ENCODE peak calls at places on chromosomes 5 and 9, in ten cellular contexts. U is pancreas, O is IMR-90, D is neural progenitor cell, A is mammary epithelial cell, X is fibroblast of lung, K is endothelial cell of umbilical vein, G is colonic mucosa, C is heart left ventricle, I is HCT116. Z is an unnamed sample.

GRCh38 chr9:135584934-135585333 is 23.4 kb downstream of the PAEP start:
- DNase-seq in D (no peak), A (no peak), X (no peak), G (no peak), C (no peak), I (no peak), U (no peak), O (no peak), K (no peak), Z (peak; percentile 9)

GRCh38 chr5:4862500-4862899 is 277.6 kb upstream of the ADAMTS16 start:
- DNase-seq in U (no peak), A (peak; percentile 14), G (no peak), K (peak; percentile 43), D (peak; percentile 64), X (peak; percentile 58), O (peak; percentile 41), C (no peak), I (peak; percentile 29), Z (peak; percentile 14)

GRCh38 chr5:76402880-76403712 is at the start of gene IQGAP2:
- DNase-seq in U (peak; percentile 85), I (peak; percentile 37), K (peak; percentile 51), C (peak; percentile 65), A (peak; percentile 37), D (peak; percentile 87), X (peak; percentile 52), G (peak; percentile 81), O (peak; percentile 34), Z (peak; percentile 22)

GRCh38 chr9:7121664-7122063 is 363.9 kb downstream of the KDM4C start:
- DNase-seq in X (no peak), C (no peak), G (no peak), D (no peak), A (no peak), I (no peak), K (no peak), O (no peak), U (no peak), Z (no peak)

GRCh38 chr5:42715791-42716190 is 40.8 kb upstream of the CCDC152 start:
- DNase-seq in X (peak; percentile 18), O (no peak), A (no peak), D (no peak), U (no peak), I (no peak), K (no peak), C (no peak), G (no peak), Z (peak; percentile 2)

GRCh38 chr9:34403554-34404380 is 27.1 kb upstream of the MYORG start:
- DNase-seq in D (peak; percentile 81), O (peak; percentile 68), I (peak; percentile 39), X (peak; percentile 70), U (peak; percentile 66), C (peak; percentile 60), G (peak; percentile 73), A (peak; percentile 45), K (peak; percentile 66), Z (peak; percentile 57)

GRCh38 chr9:126615791-126616447 is 2.2 kb downstream of the LMX1B start:
- DNase-seq in O (no peak), G (no peak), C (peak; percentile 15), U (no peak), K (no peak), D (peak; percentile 79), I (no peak), A (peak; percentile 69), X (no peak), Z (no peak)

GRCh38 chr5:80590766-80591165 is 20.7 kb upstream of the ANKRD34B start:
- DNase-seq in G (no peak), U (no peak), C (no peak), O (no peak), A (no peak), K (no peak), D (no peak), I (no peak), X (no peak), Z (no peak)

GRCh38 chr5:1801061-1801953 is at the start of gene NDUFS6:
- DNase-seq in C (peak; percentile 84), G (peak; percentile 85), K (peak; percentile 78), A (peak; percentile 42), D (peak; percentile 92), I (no peak), O (peak; percentile 55), X (peak; percentile 71), U (peak; percentile 84), Z (no peak)

GRCh38 chr5:164799391-164799790 is 1294.0 kb downstream of the MAT2B start:
- DNase-seq in I (no peak), X (no peak), A (no peak), K (no peak), C (no peak), O (no peak), U (no peak), G (no peak), D (no peak), Z (no peak)

GRCh38 chr9:673264-673965 is 168.1 kb upstream of the DMRT1 start:
- DNase-seq in K (no peak), U (no peak), C (no peak), O (no peak), A (peak; percentile 88), G (no peak), D (no peak), I (no peak), X (no peak), Z (no peak)

DNA sequence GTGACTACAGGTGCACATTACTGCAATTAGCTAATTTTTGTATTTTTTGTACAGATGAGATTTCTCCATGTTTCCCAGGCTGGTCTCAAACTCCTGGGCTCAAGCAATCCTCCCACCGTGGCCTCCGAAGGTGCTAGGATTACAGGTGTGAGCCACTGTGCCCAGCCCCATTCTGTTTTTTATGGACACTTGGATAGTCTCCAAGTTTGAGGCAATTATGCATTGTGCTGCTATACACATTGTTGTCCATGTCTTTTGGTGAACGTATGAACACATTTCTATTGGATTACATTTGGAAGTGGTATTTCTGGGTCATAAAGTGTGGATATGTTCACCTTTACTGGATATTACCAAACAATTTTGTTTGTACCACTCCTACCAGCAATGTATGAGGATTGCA is 22.4 kb upstream of the PLPP1 start:
- DNase-seq in X (no peak), O (no peak), D (no peak), G (peak; percentile 24), I (no peak), K (no peak), A (no peak), U (no peak), C (no peak), Z (no peak)
- H3K4me3 ChIP-seq in X (no peak overlapping the region), O (no peak overlapping the region), D (no peak overlapping the region), G (no peak overlapping the region), I (no peak overlapping the region), K (no peak overlapping the region), A (no peak overlapping the region), U (no peak overlapping the region), C (no peak overlapping the region), Z (no peak overlapping the region)

GRCh38 chr5:154868702-154869101 is 10.3 kb downstream of the CNOT8 start:
- DNase-seq in D (no peak), K (no peak), A (no peak), X (no peak), I (no peak), C (no peak), O (peak; percentile 8), U (no peak), G (no peak), Z (no peak)

GRCh38 chr5:154873791-154874331 is 15.4 kb downstream of the CNOT8 start:
- DNase-seq in K (no peak), G (peak; percentile 37), D (no peak), U (no peak), A (no peak), O (no peak), X (no peak), C (no peak), I (no peak), Z (no peak)

GRCh38 chr5:154866841-154867240 is 8.4 kb downstream of the CNOT8 start:
- DNase-seq in X (peak; percentile 17), D (no peak), G (no peak), A (no peak), I (no peak), K (no peak), O (peak; percentile 26), U (no peak), C (no peak), Z (no peak)

GRCh38 chr5:154871732-154872131 is 13.3 kb downstream of the CNOT8 start:
- DNase-seq in D (no peak), O (no peak), U (no peak), K (no peak), A (no peak), I (no peak), G (no peak), X (no peak), C (no peak), Z (no peak)
- H3K27ac ChIP-seq in D (no peak overlapping the region), O (no peak overlapping the region), U (no peak overlapping the region), K (no peak overlapping the region), A (no peak overlapping the region), I (no peak overlapping the region), G (no peak overlapping the region), X (no peak overlapping the region), C (no peak overlapping the region), Z (no peak overlapping the region)

DNA sequence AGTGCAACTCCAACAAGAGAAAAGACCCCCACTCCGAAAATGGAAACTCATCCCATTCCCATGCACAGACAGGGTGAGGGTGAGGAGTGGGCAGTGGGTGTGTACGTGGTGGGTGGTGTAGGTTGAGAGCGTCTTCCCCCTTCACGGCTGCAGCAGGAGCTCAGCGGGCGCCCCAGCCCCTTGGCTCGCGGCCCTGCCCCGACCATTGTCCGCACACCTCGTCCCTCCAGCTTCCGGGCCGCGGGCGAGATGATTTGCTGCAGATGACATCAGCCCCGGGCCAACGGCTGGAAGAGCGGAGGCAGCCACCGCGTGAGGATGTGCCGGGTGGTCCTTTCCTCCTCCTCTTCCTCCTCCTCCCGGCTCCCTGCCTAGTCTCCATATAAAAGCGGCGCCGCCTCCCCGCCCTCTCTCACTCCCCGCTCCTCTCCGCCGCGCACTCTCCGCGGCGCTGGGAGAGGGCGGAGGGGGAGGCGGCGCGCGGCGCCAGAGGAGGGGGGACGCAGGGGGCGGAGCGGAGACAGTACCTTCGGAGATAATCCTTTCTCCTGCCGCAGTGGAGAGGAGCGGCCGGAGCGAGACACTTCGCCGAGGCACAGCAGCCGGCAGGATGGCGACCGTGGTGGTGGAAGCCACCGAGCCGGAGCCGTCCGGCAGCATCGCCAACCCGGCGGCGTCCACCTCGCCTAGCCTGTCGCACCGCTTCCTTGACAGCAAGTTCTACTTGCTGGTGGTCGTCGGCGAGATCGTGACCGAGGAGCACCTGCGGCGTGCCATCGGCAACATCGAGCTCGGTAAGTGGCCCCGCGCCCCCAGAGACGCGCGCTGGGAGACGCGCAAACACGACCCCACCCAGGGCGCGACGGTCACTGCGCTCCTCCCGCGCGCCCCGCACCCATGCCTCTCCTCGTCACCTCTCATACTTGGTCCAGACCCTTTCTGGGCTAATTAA is at the start of gene MAP1B:
- DNase-seq in X (peak; percentile 58), D (peak; percentile 98), C (peak; percentile 81), U (peak; percentile 33), O (peak; percentile 73), G (peak; percentile 19), K (peak; percentile 56), A (peak; percentile 24), I (no peak), Z (peak; percentile 45)
- H3K4me3 ChIP-seq in X (peak within 1 kb of the TSS; percentile 92), D (peak within 1 kb of the TSS; percentile 95), C (peak within 1 kb of the TSS; percentile 91), U (peak within 1 kb of the TSS; percentile 42), O (peak within 1 kb of the TSS; percentile 97), G (peak within 1 kb of the TSS; percentile 47), K (peak within 1 kb of the TSS; percentile 98), A (peak within 1 kb of the TSS; percentile 74), I (peak within 1 kb of the TSS; percentile 52), Z (peak within 1 kb of the TSS; percentile 95)

DNA sequence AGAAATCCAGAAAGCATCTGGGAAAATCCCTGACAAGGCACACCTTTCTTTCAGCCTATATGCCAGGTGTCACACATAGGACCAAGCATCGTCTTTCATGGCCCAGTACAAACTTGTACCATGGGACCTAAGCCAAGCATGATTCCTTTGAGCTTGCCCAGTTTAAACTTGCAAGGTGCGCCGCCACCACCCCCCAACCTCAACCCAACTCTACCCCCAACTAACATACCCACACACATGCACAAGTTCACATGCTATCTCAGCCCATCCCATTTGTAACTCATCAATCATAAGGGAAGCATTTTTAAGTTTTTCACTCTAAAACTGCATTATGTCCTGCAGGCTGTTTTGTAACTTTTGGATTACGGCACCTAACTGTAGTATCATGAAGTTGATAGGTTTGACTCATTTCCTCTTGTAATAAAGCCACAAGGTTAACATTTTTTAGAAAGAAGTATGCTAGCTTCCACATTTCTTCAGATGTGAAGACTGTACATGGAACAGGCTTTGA is 145.9 kb upstream of the FST start:
- DNase-seq in I (no peak), K (no peak), A (peak; percentile 100), C (no peak), O (peak; percentile 87), G (no peak), U (no peak), X (peak; percentile 62), D (no peak), Z (no peak)
- H3K27ac ChIP-seq in I (no peak overlapping the region), K (no peak overlapping the region), A (peak overlapping the region; percentile 100), C (no peak overlapping the region), O (peak overlapping the region; percentile 86), G (no peak overlapping the region), U (no peak overlapping the region), X (peak overlapping the region; percentile 69), D (no peak overlapping the region), Z (no peak overlapping the region)